ENCODE peak calls at places on chromosomes 7 and 10, in seven cellular contexts. C, S, H, X, I, L and N are unnamed samples.

GRCh38 chr10:124285587-124286527 is 132.9 kb downstream of the OAT start:
- DNase-seq in C (no peak), S (no peak), H (no peak), X (no peak), I (peak; percentile 35), L (peak; percentile 71), N (no peak)

GRCh38 chr7:94059747-94060146 is 55.6 kb upstream of the BET1 start:
- DNase-seq in C (no peak), S (no peak), H (no peak), X (peak; percentile 70), I (no peak), L (no peak), N (no peak)

GRCh38 chr7:55409474-55410225 is 44.5 kb downstream of the LANCL2 start:
- DNase-seq in C (no peak), S (peak; percentile 19), H (no peak), X (no peak), I (no peak), L (no peak), N (no peak)

GRCh38 chr10:74156919-74157289 is 5.9 kb downstream of the ADK start:
- DNase-seq in C (no peak), S (no peak), H (no peak), X (peak; percentile 64), I (peak; percentile 61), L (no peak), N (no peak)

GRCh38 chr10:80484677-80485409 is 30.7 kb downstream of the TSPAN14 start:
- DNase-seq in C (no peak), S (no peak), H (no peak), X (no peak), I (no peak), L (no peak), N (no peak)

GRCh38 chr10:100518761-100519241 is 860 bp downstream of the SEC31B start:
- DNase-seq in C (peak; percentile 42), S (peak; percentile 58), H (peak; percentile 61), X (peak; percentile 58), I (no peak), L (peak; percentile 71), N (peak; percentile 41)

GRCh38 chr7:90212149-90212495 is 582 bp downstream of the STEAP2 start:
- DNase-seq in C (no peak), S (peak; percentile 31), H (no peak), X (no peak), I (no peak), L (no peak), N (no peak)

GRCh38 chr10:32981760-32982159 is 23.7 kb upstream of the ITGB1 start:
- DNase-seq in C (peak; percentile 84), S (no peak), H (no peak), X (peak; percentile 75), I (peak; percentile 58), L (no peak), N (no peak)

GRCh38 chr10:19668104-19668503 is 148.1 kb upstream of the PLXDC2 start:
- DNase-seq in C (no peak), S (no peak), H (no peak), X (no peak), I (no peak), L (no peak), N (no peak)

GRCh38 chr7:70527489-70527888 is 604.5 kb upstream of the GALNT17 start:
- DNase-seq in C (no peak), S (no peak), H (no peak), X (no peak), I (no peak), L (no peak), N (no peak)

GRCh38 chr7:107874097-107874496 is 16.9 kb upstream of the DLD start:
- DNase-seq in C (no peak), S (no peak), H (no peak), X (no peak), I (no peak), L (no peak), N (no peak)

GRCh38 chr10:119352042-119352441 is 144.7 kb downstream of the GRK5 start:
- DNase-seq in C (no peak), S (no peak), H (no peak), X (no peak), I (no peak), L (no peak), N (no peak)
- TF ChIP-seq CTCF in C (no peak), S (no peak), H (no peak), X (no peak), I (no peak), L (no peak), N (no peak)

GRCh38 chr7:13563257-13563656 is 426.2 kb downstream of the ETV1 start:
- DNase-seq in C (no peak), S (no peak), H (no peak), X (no peak), I (no peak), L (no peak), N (no peak)
- H3K4me3 ChIP-seq in C (no peak overlapping the region), S (no peak overlapping the region), H (no peak overlapping the region), X (no peak overlapping the region), I (no peak overlapping the region), L (no peak overlapping the region), N (no peak overlapping the region)

GRCh38 chr7:26729150-26729772 is 135.1 kb downstream of the SKAP2 start:
- DNase-seq in C (no peak), S (no peak), H (no peak), X (no peak), I (no peak), L (no peak), N (no peak)

GRCh38 chr7:26726051-26726450 is 138.3 kb downstream of the SKAP2 start:
- DNase-seq in C (no peak), S (no peak), H (no peak), X (no peak), I (no peak), L (no peak), N (no peak)

GRCh38 chr7:26723140-26723539 is 141.2 kb downstream of the SKAP2 start:
- DNase-seq in C (no peak), S (no peak), H (no peak), X (no peak), I (no peak), L (no peak), N (no peak)

GRCh38 chr7:26724795-26725194 is 139.6 kb downstream of the SKAP2 start:
- DNase-seq in C (no peak), S (no peak), H (no peak), X (no peak), I (no peak), L (no peak), N (no peak)
- H3K9me3 ChIP-seq in C (no peaks in the 10 kb centered on the region), S (no peaks in the 10 kb centered on the region), H (no peaks in the 10 kb centered on the region), X (no peaks in the 10 kb centered on the region), I (no peaks in the 10 kb centered on the region), L (no peaks in the 10 kb centered on the region), N (no peaks in the 10 kb centered on the region)

DNA sequence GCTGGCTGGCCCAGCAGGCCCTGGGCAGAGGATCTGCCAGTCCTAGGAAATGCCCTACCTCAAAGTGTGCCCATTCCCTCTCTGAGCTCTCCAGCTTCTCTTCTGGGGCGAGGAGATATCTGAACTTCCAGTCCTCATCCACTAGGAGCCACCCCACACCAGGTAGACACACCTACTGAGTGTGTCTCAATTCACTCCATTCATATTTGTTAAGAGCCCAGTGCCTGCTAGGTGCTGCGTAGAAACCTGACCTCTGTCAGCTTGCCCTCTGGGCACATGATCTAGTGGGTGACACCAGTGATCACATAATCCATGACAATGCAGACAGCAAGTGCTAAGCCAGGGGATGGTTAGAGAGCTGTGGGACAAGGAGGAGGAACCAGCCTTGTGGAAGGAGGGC is 81.5 kb downstream of the COL13A1 start:
- DNase-seq in C (peak; percentile 69), S (peak; percentile 26), H (no peak), X (no peak), I (no peak), L (no peak), N (no peak)
- TF ChIP-seq CTCF in C (peak; percentile 71), S (no peak), H (peak; percentile 29), X (no peak), I (no peak), L (no peak), N (no peak)

GRCh38 chr10:64041185-64041988 is 520.2 kb downstream of the REEP3 start:
- DNase-seq in C (peak; percentile 37), S (peak; percentile 21), H (peak; percentile 62), X (peak; percentile 51), I (peak; percentile 68), L (peak; percentile 79), N (no peak)
- H3K4me3 ChIP-seq in C (no peak overlapping the region), S (peak overlapping the region; percentile 17), H (peak overlapping the region; percentile 31), X (peak overlapping the region; percentile 40), I (peak overlapping the region; percentile 13), L (peak overlapping the region; percentile 28), N (peak overlapping the region; percentile 72)

DNA sequence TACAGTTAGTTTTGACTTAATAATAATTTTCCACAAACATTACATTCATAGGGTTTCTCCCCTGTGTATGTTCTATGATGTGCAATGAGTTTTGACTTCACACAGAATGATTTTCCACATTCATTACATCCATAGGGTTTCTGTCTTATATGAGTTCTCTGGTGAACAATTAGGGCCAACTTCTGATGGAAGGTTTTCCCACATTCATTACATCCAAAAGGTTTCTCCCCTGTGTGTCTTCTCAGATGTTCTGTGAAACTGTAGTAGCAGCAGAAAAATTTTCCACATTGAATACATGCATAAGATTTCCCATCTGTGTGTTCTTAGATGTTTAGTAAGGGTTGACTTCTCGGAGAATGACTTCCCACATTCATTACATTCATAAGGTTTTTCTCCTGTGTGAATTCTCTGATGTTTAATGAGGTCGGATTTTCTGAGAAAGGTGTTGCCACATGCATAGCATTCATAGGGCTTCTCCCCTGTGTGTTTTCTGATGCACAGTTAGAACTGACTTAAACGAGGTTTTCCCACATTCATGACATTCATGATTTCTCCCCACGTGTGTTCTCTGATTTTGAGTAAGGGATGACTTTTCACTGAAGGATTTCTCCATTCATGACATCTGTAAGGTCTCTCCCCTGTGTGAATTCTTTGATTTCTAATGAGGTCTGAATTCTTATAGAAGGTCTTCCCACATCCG is 118.5 kb downstream of the ZNF33B start:
- DNase-seq in C (no peak), S (no peak), H (no peak), X (no peak), I (no peak), L (no peak), N (no peak)
- H3K9me3 ChIP-seq in C (peaks cover 81% of the 10 kb centered on the region), S (peaks cover 92% of the 10 kb centered on the region), H (peaks cover 4% of the 10 kb centered on the region), X (no peaks in the 10 kb centered on the region), I (peaks cover 84% of the 10 kb centered on the region), L (peaks cover 100% of the 10 kb centered on the region), N (peaks cover 100% of the 10 kb centered on the region)